ENCODE peak calls at places on chromosomes 4 and X, in eight cellular contexts. R, I, Y, C, D, V, T and A are unnamed samples.

GRCh38 chrX:37986893-37987292 is 19.5 kb upstream of the SYTL5 start:
- DNase-seq in R (no peak), Y (no peak), V (no peak), C (no peak), I (no peak), T (peak; percentile 32), D (peak; percentile 51), A (peak; percentile 29)

GRCh38 chrX:70168238-70169188 is 8.8 kb upstream of the DGAT2L6 start:
- DNase-seq in C (peak; percentile 74), Y (no peak), D (peak; percentile 72), V (no peak), T (peak; percentile 67), R (no peak), I (no peak), A (peak; percentile 60)

GRCh38 chrX:148658115-148658725 is 157.8 kb downstream of the AFF2 start:
- DNase-seq in C (no peak), T (peak; percentile 12), D (peak; percentile 38), V (no peak), Y (no peak), R (no peak), I (no peak), A (no peak)

GRCh38 chr4:135277116-135277979 is 1075.8 kb upstream of the PABPC4L start:
- DNase-seq in Y (no peak), V (no peak), D (no peak), C (no peak), T (peak; percentile 73), I (no peak), R (no peak), A (peak; percentile 14)

GRCh38 chr4:81453024-81453423 is 18.7 kb downstream of the RASGEF1B start:
- DNase-seq in T (no peak), I (no peak), D (no peak), Y (no peak), V (no peak), R (no peak), C (peak; percentile 13), A (no peak)

GRCh38 chr4:150136481-150136880 is 58.2 kb downstream of the DCLK2 start:
- DNase-seq in V (no peak), D (peak; percentile 35), C (no peak), T (peak; percentile 83), R (no peak), I (no peak), Y (no peak), A (no peak)

GRCh38 chrX:87583679-87584078 is 66.1 kb downstream of the KLHL4 start:
- DNase-seq in I (no peak), D (peak; percentile 0), T (no peak), Y (peak; percentile 2), C (peak; percentile 67), R (no peak), V (no peak), A (no peak)

GRCh38 chr4:27019766-27020165 is 159.1 kb downstream of the STIM2 start:
- DNase-seq in C (no peak), R (no peak), T (no peak), V (no peak), I (no peak), D (no peak), Y (no peak), A (no peak)